ENCODE peak calls at places on chromosomes 16 and 17, in five cellular contexts. T is ovary, D is C1 segment of cervical spinal cord, W is AG10803, O is G401. G is an unnamed sample.

GRCh38 chr16:14629612-14629918 is 495 bp downstream of the PARN start:
- DNase-seq in T (no peak), O (peak; percentile 23), W (no peak), D (no peak), G (no peak)

GRCh38 chr16:31404353-31405064 is 11.4 kb downstream of the ITGAD start:
- DNase-seq in W (peak; percentile 59), O (no peak), T (no peak), D (no peak), G (no peak)

GRCh38 chr17:38728290-38728831 is 1.8 kb upstream of the CISD3 start:
- DNase-seq in T (no peak), O (peak; percentile 9), W (no peak), D (no peak), G (no peak)

GRCh38 chr16:14489460-14489859 is 140.6 kb downstream of the PARN start:
- DNase-seq in W (peak; percentile 79), O (peak; percentile 4), T (no peak), D (no peak), G (no peak)

GRCh38 chr16:89581045-89581695 is 5.6 kb downstream of the CPNE7 start:
- DNase-seq in T (no peak), W (peak; percentile 96), O (no peak), D (no peak), G (no peak)

GRCh38 chr16:73126453-73126853 is 78.5 kb upstream of the ZFHX3 start:
- DNase-seq in O (no peak), W (peak; percentile 88), T (no peak), D (no peak), G (no peak)

GRCh38 chr17:44074231-44074910 is 3.8 kb downstream of the G6PC3 start:
- DNase-seq in T (no peak), W (no peak), O (no peak), D (no peak), G (no peak)

GRCh38 chr16:49986351-49987124 is 38.5 kb upstream of the CNEP1R1 start:
- DNase-seq in T (no peak), O (no peak), D (no peak), W (peak; percentile 59), G (no peak)

GRCh38 chr17:3213587-3213986 is 6.1 kb downstream of the OR1A1 start:
- DNase-seq in W (no peak), T (no peak), O (no peak), D (no peak), G (no peak)

GRCh38 chr16:48008011-48008410 is 147.8 kb downstream of the ABCC12 start:
- DNase-seq in T (no peak), D (no peak), W (no peak), O (no peak), G (no peak)

GRCh38 chr16:85586360-85587145 is 26.6 kb upstream of the GSE1 start:
- DNase-seq in D (peak; percentile 21), O (peak; percentile 39), T (peak; percentile 62), W (peak; percentile 64), G (no peak)

GRCh38 chr16:64421515-64421914 is 700.3 kb downstream of the CDH11 start:
- DNase-seq in D (no peak), W (no peak), T (no peak), O (no peak), G (no peak)

GRCh38 chr17:72386619-72387237 is 265.9 kb downstream of the SOX9 start:
- DNase-seq in O (no peak), D (no peak), T (no peak), W (peak; percentile 38), G (no peak)

GRCh38 chr17:15048933-15049539 is 216.1 kb downstream of the PMP22 start:
- DNase-seq in O (no peak), W (no peak), D (no peak), T (no peak), G (no peak)

GRCh38 chr16:51651061-51651466 is 500.0 kb upstream of the SALL1 start:
- DNase-seq in D (peak; percentile 22), W (no peak), O (peak; percentile 1), T (no peak), G (no peak)

GRCh38 chr16:84884311-84885023 is 64.7 kb downstream of the CRISPLD2 start:
- DNase-seq in W (no peak), D (peak; percentile 66), T (no peak), O (no peak), G (peak; percentile 44)

GRCh38 chr16:67539271-67539670 is 10.6 kb downstream of the RIPOR1 start:
- DNase-seq in W (no peak), O (no peak), T (no peak), D (no peak), G (no peak)